ENCODE peak calls at places on chromosomes 11 and 22, in eight cellular contexts. U, I, O, P, Q, Z, V and N are unnamed samples.

GRCh38 chr11:104895619-104896018 is 2.6 kb downstream of the CASP12 start:
- DNase-seq in U (no peak), I (no peak), O (no peak), P (no peak), Q (no peak), Z (peak; percentile 36), V (no peak), N (no peak)

GRCh38 chr11:84465040-84465439 is 1162.1 kb downstream of the DLG2 start:
- DNase-seq in U (no peak), I (no peak), O (no peak), P (no peak), Q (no peak), Z (peak; percentile 3), V (no peak), N (no peak)

GRCh38 chr22:30605449-30606110 is 1.4 kb upstream of the TCN2 start:
- DNase-seq in U (no peak), I (peak; percentile 70), O (peak; percentile 25), P (peak; percentile 47), Q (peak; percentile 79), Z (peak; percentile 57), V (peak; percentile 45), N (peak; percentile 78)

GRCh38 chr11:101555366-101555765 is 28.4 kb downstream of the TRPC6 start:
- DNase-seq in U (no peak), I (no peak), O (peak; percentile 41), P (no peak), Q (no peak), Z (peak; percentile 45), V (no peak), N (no peak)

GRCh38 chr22:23082534-23083314 is 12.4 kb downstream of the GNAZ start:
- DNase-seq in U (no peak), I (no peak), O (no peak), P (no peak), Q (no peak), Z (no peak), V (no peak), N (no peak)

GRCh38 chr11:47105974-47106373 is 70.7 kb downstream of the ARFGAP2 start:
- DNase-seq in U (no peak), I (no peak), O (no peak), P (no peak), Q (peak; percentile 77), Z (no peak), V (no peak), N (peak; percentile 71)

GRCh38 chr11:115676768-115677167 is 172.6 kb upstream of the CADM1 start:
- DNase-seq in U (no peak), I (no peak), O (peak; percentile 81), P (no peak), Q (no peak), Z (peak; percentile 55), V (no peak), N (no peak)

GRCh38 chr11:9774591-9775392 is 110.9 kb downstream of the SWAP70 start:
- DNase-seq in U (no peak), I (no peak), O (peak; percentile 94), P (no peak), Q (no peak), Z (peak; percentile 61), V (no peak), N (no peak)

GRCh38 chr11:45151362-45151982 is 5.0 kb downstream of the PRDM11 start:
- DNase-seq in U (no peak), I (no peak), O (no peak), P (no peak), Q (peak; percentile 12), Z (no peak), V (no peak), N (no peak)

GRCh38 chr11:5380740-5381342 is 2.8 kb upstream of the OR51M1 start:
- DNase-seq in U (no peak), I (no peak), O (peak; percentile 77), P (no peak), Q (peak; percentile 48), Z (peak; percentile 79), V (peak; percentile 19), N (peak; percentile 27)

GRCh38 chr11:56706486-56706885 is 7.6 kb downstream of the OR9G1 start:
- DNase-seq in U (no peak), I (no peak), O (no peak), P (no peak), Q (no peak), Z (no peak), V (no peak), N (no peak)

GRCh38 chr11:61753672-61754071 is 1.2 kb downstream of the MYRF start:
- DNase-seq in U (no peak), I (no peak), O (no peak), P (no peak), Q (no peak), Z (no peak), V (no peak), N (no peak)

GRCh38 chr11:74948546-74948897 is 369 bp downstream of the XRRA1 start:
- DNase-seq in U (no peak), I (no peak), O (no peak), P (no peak), Q (no peak), Z (no peak), V (no peak), N (no peak)

GRCh38 chr11:67996622-67997459 is 7.1 kb downstream of the UNC93B1 start:
- DNase-seq in U (peak; percentile 86), I (peak; percentile 87), O (no peak), P (no peak), Q (peak; percentile 96), Z (peak; percentile 46), V (peak; percentile 58), N (peak; percentile 88)

GRCh38 chr11:3052567-3052966 is 4.7 kb downstream of the CARS1 start:
- DNase-seq in U (no peak), I (no peak), O (no peak), P (no peak), Q (no peak), Z (no peak), V (no peak), N (no peak)

GRCh38 chr22:22391543-22391942 is 117.0 kb downstream of the ZNF280B start:
- DNase-seq in U (no peak), I (no peak), O (no peak), P (no peak), Q (no peak), Z (no peak), V (no peak), N (no peak)

GRCh38 chr11:19848219-19848618 is 135.6 kb downstream of the NAV2 start:
- DNase-seq in U (no peak), I (no peak), O (no peak), P (no peak), Q (no peak), Z (no peak), V (no peak), N (no peak)

GRCh38 chr11:102047305-102047924 is at the start of gene CFAP300:
- DNase-seq in U (peak; percentile 94), I (peak; percentile 90), O (peak; percentile 33), P (peak; percentile 92), Q (peak; percentile 86), Z (peak; percentile 74), V (peak; percentile 92), N (peak; percentile 85)

GRCh38 chr11:2752204-2752772 is 52.5 kb upstream of the KCNQ1OT1 start:
- DNase-seq in U (peak; percentile 15), I (no peak), O (peak; percentile 32), P (no peak), Q (no peak), Z (no peak), V (peak; percentile 5), N (peak; percentile 3)

GRCh38 chr11:1375955-1376258 is 13.8 kb upstream of the BRSK2 start:
- DNase-seq in U (no peak), I (no peak), O (no peak), P (no peak), Q (no peak), Z (no peak), V (no peak), N (no peak)

GRCh38 chr22:34111210-34111824 is 191.0 kb upstream of the LARGE1 start:
- DNase-seq in U (no peak), I (no peak), O (no peak), P (peak; percentile 39), Q (peak; percentile 32), Z (peak; percentile 3), V (no peak), N (peak; percentile 12)

GRCh38 chr11:69339041-69339733 is 45.2 kb downstream of the MYEOV start:
- DNase-seq in U (no peak), I (no peak), O (no peak), P (no peak), Q (peak; percentile 13), Z (no peak), V (no peak), N (no peak)

GRCh38 chr11:5689551-5689983 is at the start of gene TRIM22:
- DNase-seq in U (peak; percentile 41), I (peak; percentile 56), O (peak; percentile 71), P (peak; percentile 47), Q (peak; percentile 58), Z (peak; percentile 62), V (peak; percentile 20), N (peak; percentile 50)

GRCh38 chr11:96215826-96216225 is 127.2 kb downstream of the MAML2 start:
- DNase-seq in U (no peak), I (no peak), O (no peak), P (no peak), Q (no peak), Z (no peak), V (no peak), N (no peak)
- H3K4me1 ChIP-seq in U (peaks cover 97% of the 10 kb centered on the region), I (peaks cover 77% of the 10 kb centered on the region), O (peaks cover 39% of the 10 kb centered on the region), P (peaks cover 11% of the 10 kb centered on the region), Q (peaks cover 7% of the 10 kb centered on the region), Z (peaks cover 32% of the 10 kb centered on the region), V (peaks cover 81% of the 10 kb centered on the region), N (peaks cover 84% of the 10 kb centered on the region)

GRCh38 chr11:70472240-70472639 is 73.9 kb downstream of the CTTN start:
- DNase-seq in U (no peak), I (no peak), O (no peak), P (no peak), Q (no peak), Z (no peak), V (no peak), N (no peak)
- H3K4me3 ChIP-seq in U (no peak overlapping the region), I (no peak overlapping the region), O (no peak overlapping the region), P (no peak overlapping the region), Q (no peak overlapping the region), Z (no peak overlapping the region), V (no peak overlapping the region), N (no peak overlapping the region)

GRCh38 chr11:123062158-123062891 is 389 bp upstream of the HSPA8 start:
- DNase-seq in U (peak; percentile 100), I (peak; percentile 99), O (peak; percentile 100), P (peak; percentile 99), Q (peak; percentile 98), Z (peak; percentile 100), V (peak; percentile 99), N (peak; percentile 99)
- TF ChIP-seq CTCF in U (no peak), I (no peak), O (no peak), P (no peak), Q (no peak), Z (no peak), V (peak; percentile 8), N (no peak)

GRCh38 chr11:11397043-11397415 is 44.0 kb upstream of the CSNK2A3 start:
- DNase-seq in U (no peak), I (no peak), O (peak; percentile 16), P (no peak), Q (no peak), Z (no peak), V (no peak), N (no peak)

GRCh38 chr11:11391169-11391568 is 38.1 kb upstream of the CSNK2A3 start:
- DNase-seq in U (no peak), I (no peak), O (no peak), P (no peak), Q (no peak), Z (no peak), V (no peak), N (no peak)

GRCh38 chr11:11396290-11397042 is 43.4 kb upstream of the CSNK2A3 start:
- DNase-seq in U (no peak), I (no peak), O (peak; percentile 97), P (peak; percentile 46), Q (no peak), Z (peak; percentile 80), V (no peak), N (no peak)

GRCh38 chr11:11391796-11392195 is 38.7 kb upstream of the CSNK2A3 start:
- DNase-seq in U (no peak), I (no peak), O (peak; percentile 90), P (no peak), Q (peak; percentile 56), Z (peak; percentile 92), V (no peak), N (peak; percentile 45)

GRCh38 chr11:11395126-11395525 is 42.1 kb upstream of the CSNK2A3 start:
- DNase-seq in U (no peak), I (no peak), O (no peak), P (no peak), Q (no peak), Z (no peak), V (no peak), N (no peak)
- H3K4me1 ChIP-seq in U (peaks cover 9% of the 10 kb centered on the region), I (peaks cover 15% of the 10 kb centered on the region), O (peaks cover 17% of the 10 kb centered on the region), P (peaks cover 2% of the 10 kb centered on the region), Q (no peaks in the 10 kb centered on the region), Z (peaks cover 6% of the 10 kb centered on the region), V (peaks cover 22% of the 10 kb centered on the region), N (peaks cover 36% of the 10 kb centered on the region)